ENCODE peak calls at places on chromosomes 13 and 19, in six cellular contexts. H is GM03348; B is fibroblast of mammary gland; Z is AG10803; O is activated CD8-positive, alpha-beta T cell treated with anti-CD3 and anti-CD28 coated beads, Interleukin-2, amount 10 ng/mL, durations not matched to agents 7 days and 5 days; C is lower leg skin. I is an unnamed sample.

GRCh38 chr19:12913011-12913561 is 6.0 kb downstream of the SYCE2 start:
- DNase-seq in H (peak; percentile 72), O (no peak), Z (peak; percentile 58), B (peak; percentile 67), C (peak; percentile 94), I (no peak)

GRCh38 chr19:43776285-43776684 is 4.5 kb downstream of the KCNN4 start:
- DNase-seq in Z (no peak), H (no peak), B (no peak), O (no peak), C (no peak), I (no peak)

GRCh38 chr19:4861147-4861546 is 6.3 kb downstream of the PLIN3 start:
- DNase-seq in Z (no peak), C (peak; percentile 91), B (no peak), O (no peak), H (no peak), I (no peak)

GRCh38 chr19:38068851-38069250 is 155.2 kb downstream of the DPF1 start:
- DNase-seq in Z (no peak), O (no peak), C (no peak), H (no peak), B (peak; percentile 27), I (no peak)

GRCh38 chr13:36432106-36432544 is at the start of gene CCNA1:
- DNase-seq in H (no peak), B (peak; percentile 42), Z (no peak), C (no peak), O (peak; percentile 46), I (no peak)

GRCh38 chr19:53037101-53038097 is 7.1 kb upstream of the ERVV-2 start:
- DNase-seq in Z (peak; percentile 11), O (peak; percentile 49), H (peak; percentile 76), C (peak; percentile 60), B (peak; percentile 40), I (peak; percentile 1)

GRCh38 chr13:113851826-113852535 is 11.9 kb downstream of the GAS6 start:
- DNase-seq in H (no peak), Z (no peak), O (no peak), C (peak; percentile 78), B (no peak), I (no peak)

GRCh38 chr19:58084596-58085347 is 13.3 kb downstream of the ZSCAN18 start:
- DNase-seq in C (no peak), O (no peak), H (no peak), Z (no peak), B (no peak), I (no peak)

GRCh38 chr19:33094504-33095067 is 13.6 kb downstream of the GPATCH1 start:
- DNase-seq in O (no peak), B (no peak), H (no peak), C (no peak), Z (no peak), I (no peak)

GRCh38 chr13:40764587-40765403 is 6.2 kb downstream of the MRPS31 start:
- DNase-seq in H (peak; percentile 7), B (peak; percentile 57), C (no peak), O (no peak), Z (peak; percentile 56), I (no peak)

GRCh38 chr19:8305798-8306197 is 2.4 kb downstream of the CD320 start:
- DNase-seq in B (no peak), Z (no peak), H (no peak), O (peak; percentile 18), C (peak; percentile 53), I (no peak)

I was measured in effector CD8-positive, alpha-beta T cell.